ENCODE peak calls at places on chromosomes 12 and 14, in nine cellular contexts. Z is activated CD4-positive, CD25-positive, alpha-beta regulatory T cell; D is neuronal stem cell; W is NCI-H774; M is NCI-H1092; Y is stromal cell of bone marrow; L is suprapubic skin; E is MM.1S; N is NCI-H510A treated with DMSO at 0.1 percent for 48 hours. X is an unnamed sample.

GRCh38 chr14:35944847-35945246 is 118.7 kb downstream of the BRMS1L start:
- DNase-seq in N (peak), Y (no peak), W (no peak), Z (no peak), L (no peak), D (no peak), M (no peak), E (peak), X (peak)

GRCh38 chr12:54616933-54617535 is 17.7 kb downstream of the LACRT start:
- DNase-seq in Z (no peak), D (no peak), L (peak), E (no peak), N (no peak), W (no peak), Y (no peak), M (no peak), X (no peak)

GRCh38 chr12:47705239-47705570 is 625 bp downstream of the RPAP3 start:
- DNase-seq in N (no peak), W (no peak), M (no peak), D (no peak), Z (no peak), Y (no peak), E (peak), L (no peak), X (no peak)

GRCh38 chr12:52984136-52984535 is 22.1 kb upstream of the EIF4B start:
- DNase-seq in W (no peak), Z (no peak), N (no peak), L (no peak), M (no peak), Y (no peak), D (no peak), E (no peak), X (no peak)

GRCh38 chr14:86788229-86788628 is 1204.8 kb downstream of the GALC start:
- DNase-seq in L (no peak), Y (no peak), D (no peak), E (no peak), W (no peak), Z (no peak), N (no peak), M (no peak), X (no peak)

GRCh38 chr14:64244279-64244678 is 49.9 kb downstream of the ESR2 start:
- DNase-seq in Z (no peak), W (no peak), D (no peak), L (no peak), E (no peak), Y (no peak), N (no peak), M (peak), X (no peak)

GRCh38 chr14:75132374-75133086 is 5.7 kb upstream of the NEK9 start:
- DNase-seq in Y (peak), L (no peak), M (peak), D (peak), Z (no peak), E (peak), N (peak), W (peak), X (peak)

GRCh38 chr12:105573574-105573973 is 243.1 kb downstream of the C12orf75 start:
- DNase-seq in N (no peak), M (no peak), W (no peak), L (no peak), Y (no peak), E (no peak), D (no peak), Z (no peak), X (no peak)

GRCh38 chr12:9039397-9039977 is 50.1 kb downstream of the KLRG1 start:
- DNase-seq in M (peak), L (no peak), Z (no peak), N (peak), D (peak), E (peak), Y (peak), W (peak), X (peak)

GRCh38 chr12:5081016-5081415 is 37.3 kb downstream of the KCNA5 start:
- DNase-seq in Z (no peak), W (no peak), E (no peak), N (no peak), L (no peak), D (no peak), Y (no peak), M (no peak), X (no peak)

GRCh38 chr14:24430682-24431568 is 1.2 kb downstream of the KHNYN start:
- DNase-seq in L (no peak), D (no peak), E (peak), M (no peak), N (no peak), Y (peak), W (no peak), Z (peak), X (no peak)

GRCh38 chr12:14185441-14186192 is 179.9 kb upstream of the ATF7IP start:
- DNase-seq in L (no peak), N (peak), D (peak), Y (peak), E (peak), Z (no peak), M (peak), W (peak), X (peak)

GRCh38 chr14:99415496-99416281 is 65.0 kb downstream of the SETD3 start:
- DNase-seq in E (peak), Y (peak), L (no peak), D (peak), N (peak), M (peak), Z (peak), W (peak), X (peak)

GRCh38 chr12:132282950-132283771 is 46.2 kb downstream of the GALNT9 start:
- DNase-seq in E (no peak), N (no peak), W (no peak), Z (no peak), M (no peak), L (no peak), D (no peak), Y (no peak), X (no peak)

GRCh38 chr12:107449891-107450290 is 235.7 kb upstream of the PWP1 start:
- DNase-seq in Y (peak), W (no peak), N (no peak), D (no peak), E (no peak), L (no peak), Z (no peak), M (no peak), X (no peak)

GRCh38 chr12:10385181-10385613 is 4.6 kb downstream of the KLRK1 start:
- DNase-seq in E (no peak), Z (no peak), D (no peak), L (no peak), Y (no peak), W (no peak), M (no peak), N (no peak), X (peak)

GRCh38 chr14:52026921-52027320 is 37.6 kb downstream of the RTRAF start:
- DNase-seq in N (no peak), E (no peak), L (no peak), M (no peak), Y (no peak), D (no peak), W (no peak), Z (no peak), X (no peak)

GRCh38 chr12:19140381-19141236 is 11.1 kb downstream of the PLEKHA5 start:
- DNase-seq in Y (no peak), W (no peak), M (no peak), L (no peak), D (no peak), Z (no peak), N (no peak), E (no peak), X (no peak)

GRCh38 chr12:7872565-7873304 is at the start of gene SLC2A14:
- DNase-seq in D (no peak), L (no peak), W (no peak), N (no peak), Z (no peak), Y (no peak), E (no peak), M (no peak), X (no peak)

GRCh38 chr14:35807131-35807961 is 1.7 kb downstream of the RALGAPA1 start:
- DNase-seq in Y (no peak), L (no peak), W (no peak), M (no peak), Z (no peak), D (no peak), E (no peak), N (no peak), X (no peak)

GRCh38 chr12:89069431-89069830 is 282.9 kb downstream of the DUSP6 start:
- DNase-seq in D (no peak), E (no peak), N (no peak), M (no peak), L (no peak), Z (no peak), Y (no peak), W (no peak), X (no peak)